ENCODE peak calls at places on chromosomes 6 and 20, in six cellular contexts. M is right atrium auricular region, C is mammary epithelial cell, J is upper lobe of right lung, F is cardiac fibroblast, Q is brain microvascular endothelial cell. Y is an unnamed sample.

GRCh38 chr6:25175656-25176055 is 103.5 kb upstream of the CARMIL1 start:
- DNase-seq in Q (no peak), F (no peak), C (peak), J (no peak), M (no peak), Y (no peak)

GRCh38 chr6:70547313-70547712 is 19.4 kb upstream of the SDHAF4 start:
- DNase-seq in J (no peak), C (no peak), M (no peak), Q (no peak), F (peak), Y (peak)

GRCh38 chr20:13525225-13525940 is 113.3 kb downstream of the TASP1 start:
- DNase-seq in M (no peak), Q (peak), F (peak), C (peak), J (no peak), Y (peak)

GRCh38 chr20:50172347-50173013 is 18.1 kb upstream of the CEBPB start:
- DNase-seq in M (peak), F (peak), C (peak), Q (peak), J (peak), Y (peak)

GRCh38 chr6:31068738-31069340 is 43.5 kb downstream of the C6orf15 start:
- DNase-seq in C (peak), Q (peak), M (peak), F (peak), J (peak), Y (peak)

GRCh38 chr6:53300656-53301551 is 47.8 kb downstream of the ELOVL5 start:
- DNase-seq in J (peak), M (no peak), F (peak), C (peak), Q (no peak), Y (peak)

GRCh38 chr6:61217714-61218113 is 1068.3 kb downstream of the KHDRBS2 start:
- DNase-seq in M (no peak), J (no peak), Q (no peak), C (no peak), F (no peak), Y (no peak)

GRCh38 chr6:80210618-80211017 is 104.1 kb downstream of the BCKDHB start:
- DNase-seq in C (no peak), J (no peak), F (no peak), Q (no peak), M (no peak), Y (peak)

GRCh38 chr20:54497931-54498718 is 22.7 kb downstream of the DOK5 start:
- DNase-seq in M (no peak), Q (no peak), C (no peak), J (no peak), F (no peak), Y (no peak)

GRCh38 chr6:89289710-89290109 is 25.4 kb downstream of the GABRR2 start:
- DNase-seq in M (no peak), Q (no peak), F (no peak), J (no peak), C (no peak), Y (no peak)

GRCh38 chr6:145020543-145020942 is 714.8 kb downstream of the EPM2A start:
- DNase-seq in Q (no peak), C (no peak), J (no peak), F (no peak), M (no peak), Y (no peak)

GRCh38 chr6:109456710-109457595 is 1.4 kb upstream of the MICAL1 start:
- DNase-seq in C (no peak), M (peak), Q (no peak), F (peak), J (no peak), Y (peak)

GRCh38 chr6:99641270-99641669 is 34.6 kb downstream of the PRDM13 start:
- DNase-seq in C (no peak), F (no peak), Q (no peak), M (no peak), J (no peak), Y (no peak)

GRCh38 chr6:100228437-100229424 is 234.7 kb upstream of the MCHR2 start:
- DNase-seq in Q (peak), C (peak), M (peak), F (peak), J (peak), Y (peak)

GRCh38 chr6:139323511-139324445 is 32.0 kb upstream of the TXLNB start:
- DNase-seq in J (peak), M (peak), Q (peak), F (peak), C (peak), Y (peak)

GRCh38 chr20:35561268-35561667 is 19.4 kb downstream of the ERGIC3 start:
- DNase-seq in C (no peak), M (no peak), J (peak), F (peak), Q (peak), Y (peak)

GRCh38 chr6:21538186-21538798 is 55.3 kb upstream of the SOX4 start:
- DNase-seq in Q (peak), M (no peak), J (no peak), F (peak), C (peak), Y (peak)

GRCh38 chr6:19312291-19312978 is 524.7 kb upstream of the ID4 start:
- DNase-seq in C (no peak), Q (no peak), J (no peak), F (no peak), M (no peak), Y (no peak)

GRCh38 chr20:17747431-17747846 is 47.7 kb downstream of the BANF2 start:
- DNase-seq in C (peak), M (peak), J (no peak), Q (peak), F (peak), Y (peak)

GRCh38 chr6:48597951-48598350 is 487.0 kb upstream of the PTCHD4 start:
- DNase-seq in C (no peak), Q (no peak), J (no peak), F (no peak), M (no peak), Y (no peak)

GRCh38 chr20:1280421-1281102 is 14.5 kb downstream of the SNPH start:
- DNase-seq in F (no peak), J (no peak), M (peak), C (no peak), Q (no peak), Y (no peak)

GRCh38 chr6:43768983-43769525 is 957 bp upstream of the VEGFA start:
- DNase-seq in F (peak), C (no peak), Q (peak), J (no peak), M (peak), Y (peak)

GRCh38 chr6:141309295-141309694 is 823.4 kb upstream of the GJE1 start:
- DNase-seq in Q (no peak), J (no peak), M (no peak), C (no peak), F (peak), Y (no peak)

GRCh38 chr20:23622839-23623343 is 14.9 kb downstream of the CST3 start:
- DNase-seq in F (peak), M (peak), C (peak), Q (peak), J (no peak), Y (peak)

GRCh38 chr20:16475225-16475624 is 98.0 kb downstream of the KIF16B start:
- DNase-seq in C (no peak), F (no peak), Q (peak), M (no peak), J (no peak), Y (peak)

DNA sequence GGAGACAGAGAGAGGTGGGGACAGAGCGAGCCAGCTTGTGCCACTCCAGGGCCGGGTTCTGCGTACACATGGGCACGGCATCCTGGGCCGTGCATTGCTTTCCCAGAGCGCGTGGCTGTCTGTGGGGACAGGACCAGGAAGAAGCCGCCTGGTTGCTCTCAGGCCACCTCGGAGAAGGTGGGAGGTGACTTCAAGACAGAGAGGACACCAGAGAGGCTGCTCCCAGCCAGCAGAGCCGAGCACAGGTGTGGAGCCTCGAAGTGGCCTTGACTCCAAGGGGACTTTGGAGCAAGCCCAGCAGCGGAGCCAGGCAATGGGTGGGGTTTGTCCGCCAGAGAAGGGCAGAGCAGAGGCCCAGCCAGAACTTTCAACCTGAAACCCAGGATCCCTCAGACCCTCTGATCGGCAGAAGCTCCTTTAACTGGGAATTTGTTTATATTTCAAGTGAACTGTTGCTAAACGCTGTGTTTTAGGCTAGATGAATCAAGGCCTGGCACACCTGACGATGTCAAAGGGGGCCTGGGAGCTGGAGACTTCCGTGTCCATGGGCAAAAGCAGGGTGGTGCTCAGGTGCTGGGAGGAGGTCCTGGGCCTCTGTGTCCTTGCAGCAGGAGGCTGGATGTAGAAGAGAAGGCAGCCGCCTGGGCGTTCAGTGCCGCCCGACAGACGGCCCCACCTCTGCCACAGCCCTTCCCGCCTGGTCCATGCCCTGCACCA is 262.1 kb downstream of the DLL1 start:
- DNase-seq in C (no peak), M (peak), Q (no peak), J (peak), F (no peak), Y (no peak)
- H3K4me3 ChIP-seq in C (no peak), M (no peak), Q (no peak), J (no peak), F (no peak), Y (no peak)

GRCh38 chr6:41942045-41942851 is 640 bp upstream of the CCND3 start:
- DNase-seq in C (no peak), Q (no peak), M (no peak), F (peak), J (no peak), Y (no peak)
- H3K4me3 ChIP-seq in C (peak), Q (peak), M (peak), F (peak), J (peak), Y (peak)

GRCh38 chr6:156715839-156716238 is 61.3 kb upstream of the ARID1B start:
- DNase-seq in M (no peak), F (no peak), Q (no peak), J (no peak), C (no peak), Y (no peak)
- H3K4me3 ChIP-seq in M (no peak), F (no peak), Q (no peak), J (no peak), C (no peak), Y (no peak)

DNA sequence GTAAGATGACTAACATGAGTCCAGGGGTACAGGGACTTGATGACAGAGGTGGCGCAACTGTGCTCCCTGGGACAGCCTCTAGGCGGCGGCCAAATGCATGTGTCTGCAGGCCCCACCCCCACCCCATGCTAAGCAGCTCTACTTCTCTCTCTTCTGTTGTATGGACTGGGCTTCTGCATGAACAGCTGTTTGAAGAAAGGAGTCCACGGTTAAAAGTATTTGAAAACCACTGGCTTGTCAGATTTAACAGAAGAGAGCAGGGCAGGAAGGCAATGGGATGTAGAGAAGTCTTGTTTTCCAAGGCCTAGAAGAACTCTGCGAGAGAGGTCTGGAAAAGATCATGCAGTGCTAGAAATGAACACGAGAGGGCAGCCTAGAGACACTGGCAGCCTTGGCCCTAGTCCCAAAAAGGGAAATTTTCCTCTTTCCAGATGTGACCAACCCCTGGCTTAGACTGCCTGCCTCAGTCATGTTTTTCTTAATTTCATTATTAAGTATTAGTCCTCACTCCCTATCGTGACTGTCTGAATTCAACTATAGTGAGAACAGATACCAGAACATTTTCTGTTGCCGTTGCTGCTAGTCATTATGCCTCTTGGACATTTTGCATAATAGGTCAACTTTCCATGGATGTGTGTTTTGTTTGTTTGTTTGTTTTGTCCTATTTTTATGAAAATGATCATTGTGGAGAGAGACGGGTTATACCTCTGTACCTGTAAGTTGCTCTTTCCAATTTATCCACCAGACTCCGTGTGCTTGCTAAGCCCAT is 265.0 kb downstream of the ADGRG6 start:
- DNase-seq in Q (peak), J (no peak), M (peak), C (peak), F (peak), Y (peak)
- H3K4me3 ChIP-seq in Q (no peak), J (no peak), M (no peak), C (no peak), F (no peak), Y (no peak)

Y was measured in astrocyte of the spinal cord.